ENCODE peak calls at places on chromosomes 7 and 10, in four cellular contexts. One of them, this sample, is unnamed.

GRCh38 chr7:66894463-66895080 is 26.5 kb upstream of the TMEM248 start:
- DNase-seq in left lung: no peak
- DNase-seq in ovary: no peak
- DNase-seq in cardiac fibroblast: peak
- DNase-seq in this sample: no peak

GRCh38 chr10:61887772-61888171 is 13.7 kb upstream of the ARID5B start:
- DNase-seq in ovary: no peak
- DNase-seq in left lung: no peak
- DNase-seq in cardiac fibroblast: no peak
- DNase-seq in this sample: no peak

GRCh38 chr7:47383696-47384445 is 198.0 kb downstream of the TNS3 start:
- DNase-seq in cardiac fibroblast: no peak
- DNase-seq in ovary: no peak
- DNase-seq in left lung: no peak
- DNase-seq in this sample: peak

GRCh38 chr7:156218544-156219306 is 406.5 kb upstream of the SHH start:
- DNase-seq in ovary: no peak
- DNase-seq in left lung: no peak
- DNase-seq in cardiac fibroblast: no peak
- DNase-seq in this sample: no peak

GRCh38 chr7:47338031-47338430 is 243.9 kb downstream of the TNS3 start:
- DNase-seq in left lung: no peak
- DNase-seq in cardiac fibroblast: peak
- DNase-seq in ovary: no peak
- DNase-seq in this sample: no peak

GRCh38 chr7:123770378-123770777 is 21.6 kb upstream of the WASL start:
- DNase-seq in cardiac fibroblast: peak
- DNase-seq in left lung: no peak
- DNase-seq in ovary: no peak
- DNase-seq in this sample: no peak

GRCh38 chr10:79391231-79392019 is 44.2 kb downstream of the PPIF start:
- DNase-seq in ovary: peak
- DNase-seq in cardiac fibroblast: no peak
- DNase-seq in left lung: peak
- DNase-seq in this sample: peak

GRCh38 chr7:105643384-105643783 is 62.1 kb upstream of the EFCAB10 start:
- DNase-seq in left lung: no peak
- DNase-seq in cardiac fibroblast: peak
- DNase-seq in ovary: no peak
- DNase-seq in this sample: no peak

GRCh38 chr7:85890244-85890811 is 703.5 kb upstream of the SEMA3D start:
- DNase-seq in ovary: no peak
- DNase-seq in cardiac fibroblast: peak
- DNase-seq in left lung: no peak
- DNase-seq in this sample: no peak

GRCh38 chr7:148291799-148292198 is 298.8 kb upstream of the C7orf33 start:
- DNase-seq in cardiac fibroblast: no peak
- DNase-seq in left lung: no peak
- DNase-seq in ovary: no peak
- DNase-seq in this sample: no peak

GRCh38 chr10:70551971-70552422 is 50.5 kb downstream of the PRF1 start:
- DNase-seq in ovary: no peak
- DNase-seq in cardiac fibroblast: peak
- DNase-seq in left lung: peak
- DNase-seq in this sample: no peak

GRCh38 chr10:122140477-122140902 is 130.6 kb upstream of the BTBD16 start:
- DNase-seq in left lung: no peak
- DNase-seq in ovary: no peak
- DNase-seq in cardiac fibroblast: peak
- DNase-seq in this sample: no peak

GRCh38 chr10:73131295-73131694 is 21.0 kb downstream of the NUDT13 start:
- DNase-seq in ovary: no peak
- DNase-seq in left lung: no peak
- DNase-seq in cardiac fibroblast: no peak
- DNase-seq in this sample: no peak

GRCh38 chr10:60446070-60446833 is 56.6 kb upstream of the ANK3 start:
- DNase-seq in cardiac fibroblast: peak
- DNase-seq in ovary: no peak
- DNase-seq in left lung: no peak
- DNase-seq in this sample: no peak

GRCh38 chr7:81990395-81990794 is 220.5 kb upstream of the HGF start:
- DNase-seq in cardiac fibroblast: peak
- DNase-seq in left lung: no peak
- DNase-seq in ovary: no peak
- DNase-seq in this sample: no peak

GRCh38 chr10:88897019-88897853 is 17.2 kb downstream of the STAMBPL1 start:
- DNase-seq in cardiac fibroblast: no peak
- DNase-seq in ovary: no peak
- DNase-seq in left lung: no peak
- DNase-seq in this sample: no peak

GRCh38 chr7:98548981-98549380 is 68.1 kb upstream of the NPTX2 start:
- DNase-seq in ovary: no peak
- DNase-seq in left lung: no peak
- DNase-seq in cardiac fibroblast: no peak
- DNase-seq in this sample: no peak

GRCh38 chr10:49278497-49278902 is 20.5 kb upstream of the C10orf71 start:
- DNase-seq in left lung: no peak
- DNase-seq in ovary: no peak
- DNase-seq in cardiac fibroblast: no peak
- DNase-seq in this sample: no peak

GRCh38 chr10:12921163-12921562 is 80.3 kb downstream of the CCDC3 start:
- DNase-seq in ovary: no peak
- DNase-seq in left lung: no peak
- DNase-seq in cardiac fibroblast: no peak
- DNase-seq in this sample: no peak

GRCh38 chr7:139640678-139641077 is 117.2 kb downstream of the CLEC2L start:
- DNase-seq in left lung: no peak
- DNase-seq in cardiac fibroblast: no peak
- DNase-seq in ovary: no peak
- DNase-seq in this sample: no peak

GRCh38 chr10:132613566-132614348 is 76.2 kb downstream of the INPP5A start:
- DNase-seq in ovary: no peak
- DNase-seq in cardiac fibroblast: no peak
- DNase-seq in left lung: peak
- DNase-seq in this sample: no peak

GRCh38 chr10:119024882-119025281 is 4.6 kb upstream of the NANOS1 start:
- DNase-seq in ovary: no peak
- DNase-seq in left lung: no peak
- DNase-seq in cardiac fibroblast: no peak
- DNase-seq in this sample: no peak

GRCh38 chr7:28155019-28155660 is 25.5 kb downstream of the JAZF1 start:
- DNase-seq in cardiac fibroblast: no peak
- DNase-seq in ovary: no peak
- DNase-seq in left lung: no peak
- DNase-seq in this sample: no peak

GRCh38 chr7:111107989-111108388 is 17.1 kb downstream of the LRRN3 start:
- DNase-seq in cardiac fibroblast: no peak
- DNase-seq in ovary: no peak
- DNase-seq in left lung: no peak
- DNase-seq in this sample: no peak

GRCh38 chr10:73517166-73517888 is 21.5 kb upstream of the PPP3CB start:
- DNase-seq in cardiac fibroblast: no peak
- DNase-seq in left lung: no peak
- DNase-seq in ovary: no peak
- DNase-seq in this sample: no peak

GRCh38 chr7:13933536-13933935 is 55.9 kb downstream of the ETV1 start:
- DNase-seq in ovary: no peak
- DNase-seq in cardiac fibroblast: no peak
- DNase-seq in left lung: peak
- DNase-seq in this sample: no peak

GRCh38 chr7:89757910-89758309 is 396.4 kb upstream of the STEAP1 start:
- DNase-seq in left lung: no peak
- DNase-seq in cardiac fibroblast: no peak
- DNase-seq in ovary: no peak
- DNase-seq in this sample: no peak

GRCh38 chr10:53469383-53469782 is 696.8 kb upstream of the MBL2 start:
- DNase-seq in ovary: no peak
- DNase-seq in cardiac fibroblast: no peak
- DNase-seq in left lung: no peak
- DNase-seq in this sample: no peak

GRCh38 chr7:112484671-112485097 is 3.9 kb downstream of the LSMEM1 start:
- DNase-seq in cardiac fibroblast: peak
- DNase-seq in ovary: no peak
- DNase-seq in left lung: no peak
- DNase-seq in this sample: no peak

GRCh38 chr10:20737107-20737506 is 160.0 kb downstream of the NEBL start:
- DNase-seq in ovary: no peak
- DNase-seq in cardiac fibroblast: no peak
- DNase-seq in left lung: no peak
- DNase-seq in this sample: no peak

GRCh38 chr10:33421789-33422188 is 87.3 kb upstream of the NRP1 start:
- DNase-seq in ovary: no peak
- DNase-seq in left lung: no peak
- DNase-seq in cardiac fibroblast: peak
- DNase-seq in this sample: peak

GRCh38 chr10:118002581-118002980 is 44.2 kb downstream of the RAB11FIP2 start:
- DNase-seq in ovary: no peak
- DNase-seq in left lung: no peak
- DNase-seq in cardiac fibroblast: peak
- DNase-seq in this sample: no peak

GRCh38 chr10:12587408-12587807 is 238.1 kb downstream of the CAMK1D start:
- DNase-seq in left lung: no peak
- DNase-seq in ovary: no peak
- DNase-seq in cardiac fibroblast: no peak
- DNase-seq in this sample: no peak

GRCh38 chr7:143240323-143241168 is 18.7 kb downstream of the TAS2R40 start:
- DNase-seq in ovary: peak
- DNase-seq in cardiac fibroblast: peak
- DNase-seq in left lung: no peak
- DNase-seq in this sample: no peak

GRCh38 chr10:74255800-74256422 is 104.9 kb downstream of the ADK start:
- DNase-seq in left lung: no peak
- DNase-seq in ovary: no peak
- DNase-seq in cardiac fibroblast: no peak
- DNase-seq in this sample: no peak

GRCh38 chr7:78383096-78383495 is 584.5 kb downstream of the PHTF2 start:
- DNase-seq in ovary: no peak
- DNase-seq in cardiac fibroblast: no peak
- DNase-seq in left lung: no peak
- DNase-seq in this sample: no peak

DNA sequence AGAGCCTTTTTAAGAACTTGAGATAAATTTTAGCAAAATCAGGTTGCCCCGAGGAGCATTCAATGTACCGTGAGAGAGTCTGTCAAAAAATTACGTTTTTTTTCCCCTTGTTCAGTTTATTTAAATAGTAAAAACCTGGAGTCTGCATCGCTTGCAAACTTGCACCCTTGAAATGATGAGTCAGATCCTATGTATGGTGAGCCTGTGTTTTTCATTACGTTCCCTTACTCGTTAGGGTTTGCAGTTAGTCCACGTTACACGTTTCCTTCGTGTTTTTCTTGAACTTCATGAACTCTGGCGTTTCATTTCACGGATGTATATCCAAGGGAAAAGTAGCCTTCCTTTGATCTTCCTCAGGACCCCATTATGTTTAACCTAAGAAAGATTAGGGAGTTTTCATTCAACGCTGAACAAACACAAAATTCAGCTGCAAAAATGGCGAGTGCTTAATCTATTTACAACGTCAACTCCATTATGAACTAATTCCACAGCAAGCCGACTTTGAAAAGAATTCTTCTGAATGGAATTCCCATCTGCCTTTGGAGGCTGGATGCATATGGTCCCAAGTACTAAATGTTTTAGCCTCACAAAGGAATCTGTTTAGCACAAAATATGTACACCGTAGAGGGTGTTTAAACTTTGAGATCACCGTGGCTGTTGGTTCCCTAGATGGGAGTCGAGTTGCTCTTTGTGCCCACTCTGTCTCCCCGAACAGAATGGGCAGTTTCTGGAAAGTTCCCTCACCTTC is 182.4 kb downstream of the MYOF start:
- DNase-seq in cardiac fibroblast: no peak
- DNase-seq in ovary: no peak
- DNase-seq in left lung: no peak
- DNase-seq in this sample: no peak
- H3K4me3 ChIP-seq in cardiac fibroblast: no peak
- H3K4me3 ChIP-seq in ovary: no peak
- H3K4me3 ChIP-seq in left lung: no peak
- H3K4me3 ChIP-seq in this sample: no peak

GRCh38 chr10:124701881-124702656 is 42.1 kb downstream of the FAM53B start:
- DNase-seq in ovary: peak
- DNase-seq in cardiac fibroblast: peak
- DNase-seq in left lung: peak
- DNase-seq in this sample: no peak
- H3K4me3 ChIP-seq in ovary: no peak
- H3K4me3 ChIP-seq in cardiac fibroblast: no peak
- H3K4me3 ChIP-seq in left lung: no peak
- H3K4me3 ChIP-seq in this sample: no peak

DNA sequence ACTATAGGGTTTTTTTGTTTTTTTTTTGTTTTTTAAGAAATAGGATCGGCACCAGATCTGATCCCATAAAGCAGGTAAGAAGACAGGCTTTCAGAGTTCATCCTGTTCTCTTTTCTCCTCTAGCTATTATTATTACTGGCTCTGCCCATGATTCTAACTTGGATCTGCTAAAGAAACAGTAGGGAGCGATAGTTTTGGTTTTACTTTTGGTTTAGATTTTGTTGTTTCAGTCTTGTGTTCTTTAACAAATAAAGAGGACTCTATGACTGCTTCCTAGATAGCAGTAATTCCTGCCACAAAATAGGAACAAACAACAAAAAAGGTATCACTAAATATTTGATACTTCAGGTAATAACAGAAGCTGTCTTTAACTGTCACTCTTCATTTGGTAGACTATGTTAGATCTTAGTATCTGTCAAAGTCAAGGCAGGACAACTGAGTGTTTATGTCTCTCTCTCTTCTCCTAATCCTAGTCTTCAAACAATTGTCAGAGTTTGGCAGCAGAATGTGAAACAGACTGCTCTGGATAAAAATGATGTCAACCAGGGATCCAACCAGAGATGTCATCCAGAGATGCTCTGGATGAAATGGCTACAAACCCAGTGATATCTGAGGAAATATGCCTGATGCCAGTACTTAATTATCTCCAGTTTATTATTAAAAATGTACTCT is 99.8 kb downstream of the KMT2C start:
- DNase-seq in ovary: no peak
- DNase-seq in cardiac fibroblast: no peak
- DNase-seq in left lung: no peak
- DNase-seq in this sample: no peak
- H3K4me3 ChIP-seq in ovary: no peak
- H3K4me3 ChIP-seq in cardiac fibroblast: no peak
- H3K4me3 ChIP-seq in left lung: peak
- H3K4me3 ChIP-seq in this sample: no peak

GRCh38 chr10:6889718-6890117 is 309.6 kb upstream of the PRKCQ start:
- DNase-seq in left lung: no peak
- DNase-seq in ovary: no peak
- DNase-seq in cardiac fibroblast: no peak
- DNase-seq in this sample: no peak

DNA sequence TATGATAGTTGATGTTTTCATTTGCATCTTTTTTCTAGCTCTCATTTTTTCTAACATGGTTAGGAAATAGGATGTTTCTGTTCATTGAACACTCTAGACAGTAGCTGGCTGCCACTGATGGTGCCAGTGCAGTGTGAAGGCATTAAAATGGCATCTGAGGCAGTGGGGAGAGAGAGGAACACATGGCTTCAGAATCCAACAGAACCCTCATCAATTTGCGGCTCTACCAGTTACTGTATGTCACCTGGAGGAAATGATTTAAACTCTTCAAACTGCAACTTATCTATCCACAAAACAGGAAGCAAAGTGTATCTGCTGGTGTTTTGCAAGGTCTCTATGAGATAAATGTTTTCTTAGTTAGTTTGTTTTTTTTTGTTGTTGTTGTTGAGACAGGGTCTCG is 305.2 kb upstream of the PRKCQ start:
- DNase-seq in left lung: no peak
- DNase-seq in cardiac fibroblast: no peak
- DNase-seq in ovary: no peak
- DNase-seq in this sample: no peak
- H3K4me3 ChIP-seq in left lung: no peak
- H3K4me3 ChIP-seq in cardiac fibroblast: no peak
- H3K4me3 ChIP-seq in ovary: no peak
- H3K4me3 ChIP-seq in this sample: no peak

This sample was measured in pancreas.